ENCODE peak calls at places on chromosomes 5 and 9, in four cellular contexts. Z, J, M and X are unnamed samples.

GRCh38 chr9:96553070-96553469 is 66.6 kb downstream of the CDC14B start:
- DNase-seq in Z (no peak), J (no peak), M (no peak), X (no peak)

GRCh38 chr5:138533973-138534941 is 8.8 kb downstream of the ETF1 start:
- DNase-seq in Z (no peak), J (no peak), M (no peak), X (no peak)

GRCh38 chr5:138773215-138773614 is 20.0 kb downstream of the CTNNA1 start:
- DNase-seq in Z (no peak), J (no peak), M (no peak), X (no peak)

GRCh38 chr9:127968717-127969383 is 11.9 kb downstream of the EEIG1 start:
- DNase-seq in Z (no peak), J (peak; percentile 27), M (no peak), X (no peak)

GRCh38 chr5:178152491-178153444 is 917 bp downstream of the NHP2 start:
- DNase-seq in Z (no peak), J (no peak), M (no peak), X (no peak)

GRCh38 chr9:114779352-114779845 is 26.4 kb downstream of the TNFSF15 start:
- DNase-seq in Z (no peak), J (peak; percentile 97), M (no peak), X (peak; percentile 59)

GRCh38 chr5:179338123-179338676 is 7.1 kb downstream of the ADAMTS2 start:
- DNase-seq in Z (no peak), J (no peak), M (no peak), X (no peak)

GRCh38 chr5:58999804-59000595 is 417.1 kb downstream of the RAB3C start:
- DNase-seq in Z (no peak), J (no peak), M (no peak), X (no peak)

GRCh38 chr5:134507495-134507894 is 18.0 kb upstream of the JADE2 start:
- DNase-seq in Z (no peak), J (no peak), M (no peak), X (no peak)

GRCh38 chr5:31702709-31703108 is 63.8 kb downstream of the PDZD2 start:
- DNase-seq in Z (no peak), J (no peak), M (no peak), X (no peak)

GRCh38 chr5:105956456-105957177 is 1714.1 kb downstream of the EFNA5 start:
- DNase-seq in Z (no peak), J (no peak), M (no peak), X (no peak)

GRCh38 chr9:126296687-126297086 is 29.9 kb upstream of the MVB12B start:
- DNase-seq in Z (no peak), J (no peak), M (no peak), X (no peak)